ENCODE peak calls at places on chromosomes 7 and 10, in eight cellular contexts. M is astrocyte, Q is psoas muscle, N is A549, Y is neural progenitor cell, V is OCI-LY7, H is heart right ventricle, L is brain microvascular endothelial cell. P is an unnamed sample.

GRCh38 chr10:21172774-21173432 is 275.8 kb upstream of the NEBL start:
- DNase-seq in M (no peak), Q (no peak), N (no peak), Y (peak), V (no peak), H (no peak), L (no peak), P (peak)

GRCh38 chr10:33804534-33804933 is 470.1 kb upstream of the NRP1 start:
- DNase-seq in M (no peak), Q (no peak), N (no peak), Y (no peak), V (no peak), H (no peak), L (no peak), P (no peak)

GRCh38 chr10:94225589-94225988 is 137.2 kb downstream of the NOC3L start:
- DNase-seq in M (no peak), Q (no peak), N (peak), Y (no peak), V (no peak), H (no peak), L (no peak), P (no peak)

GRCh38 chr10:71176661-71177060 is 35.7 kb upstream of the UNC5B start:
- DNase-seq in M (no peak), Q (no peak), N (no peak), Y (peak), V (no peak), H (no peak), L (no peak), P (no peak)

GRCh38 chr7:26441640-26442277 is 150.1 kb downstream of the SNX10 start:
- DNase-seq in M (no peak), Q (no peak), N (no peak), Y (peak), V (no peak), H (no peak), L (no peak), P (peak)

GRCh38 chr7:108345710-108346336 is 110.4 kb downstream of the NRCAM start:
- DNase-seq in M (no peak), Q (no peak), N (no peak), Y (peak), V (no peak), H (no peak), L (no peak), P (no peak)

GRCh38 chr7:140316165-140316661 is 82.1 kb downstream of the SLC37A3 start:
- DNase-seq in M (peak), Q (peak), N (peak), Y (no peak), V (no peak), H (peak), L (peak), P (no peak)

GRCh38 chr7:46015107-46015868 is 94.2 kb upstream of the IGFBP3 start:
- DNase-seq in M (no peak), Q (peak), N (no peak), Y (peak), V (no peak), H (peak), L (peak), P (peak)

GRCh38 chr10:122648599-122649428 is 50.8 kb downstream of the C10orf120 start:
- DNase-seq in M (no peak), Q (peak), N (peak), Y (peak), V (peak), H (peak), L (peak), P (peak)

GRCh38 chr10:1678084-1678483 is 59.2 kb downstream of the ADARB2 start:
- DNase-seq in M (no peak), Q (no peak), N (no peak), Y (no peak), V (no peak), H (no peak), L (no peak), P (no peak)

GRCh38 chr7:21966271-21966670 is 20.6 kb upstream of the CDCA7L start:
- DNase-seq in M (no peak), Q (no peak), N (no peak), Y (no peak), V (peak), H (no peak), L (no peak), P (no peak)

GRCh38 chr10:132099701-132100481 is 34.1 kb downstream of the JAKMIP3 start:
- DNase-seq in M (no peak), Q (no peak), N (no peak), Y (no peak), V (no peak), H (no peak), L (no peak), P (no peak)

GRCh38 chr7:50735327-50735726 is 47.4 kb downstream of the GRB10 start:
- DNase-seq in M (no peak), Q (no peak), N (no peak), Y (no peak), V (no peak), H (no peak), L (no peak), P (no peak)

GRCh38 chr7:114931656-114932011 is 9.7 kb downstream of the MDFIC start:
- DNase-seq in M (no peak), Q (no peak), N (no peak), Y (no peak), V (no peak), H (no peak), L (no peak), P (no peak)

GRCh38 chr10:73889014-73889413 is 14.7 kb upstream of the CAMK2G start:
- DNase-seq in M (peak), Q (peak), N (peak), Y (no peak), V (no peak), H (peak), L (peak), P (no peak)

GRCh38 chr7:46559194-46559576 is 638.1 kb upstream of the IGFBP3 start:
- DNase-seq in M (peak), Q (no peak), N (peak), Y (no peak), V (no peak), H (no peak), L (peak), P (no peak)

GRCh38 chr7:12890586-12890985 is 203.2 kb downstream of the ARL4A start:
- DNase-seq in M (no peak), Q (no peak), N (no peak), Y (no peak), V (no peak), H (no peak), L (no peak), P (no peak)

GRCh38 chr10:3481496-3481895 is 303.5 kb downstream of the KLF6 start:
- DNase-seq in M (no peak), Q (no peak), N (no peak), Y (no peak), V (no peak), H (no peak), L (no peak), P (no peak)

GRCh38 chr7:37208528-37208927 is 240.1 kb downstream of the ELMO1 start:
- DNase-seq in M (peak), Q (peak), N (peak), Y (peak), V (peak), H (peak), L (peak), P (no peak)

GRCh38 chr10:25902002-25902401 is 32.0 kb upstream of the MYO3A start:
- DNase-seq in M (no peak), Q (no peak), N (no peak), Y (no peak), V (peak), H (no peak), L (no peak), P (no peak)

GRCh38 chr10:131546086-131546810 is 234.7 kb upstream of the TCERG1L start:
- DNase-seq in M (no peak), Q (no peak), N (no peak), Y (no peak), V (no peak), H (no peak), L (no peak), P (no peak)

GRCh38 chr7:129748710-129749109 is 137.2 kb downstream of the NRF1 start:
- DNase-seq in M (no peak), Q (no peak), N (no peak), Y (no peak), V (no peak), H (no peak), L (no peak), P (no peak)

GRCh38 chr7:42722726-42723125 is 189.1 kb downstream of the C7orf25 start:
- DNase-seq in M (no peak), Q (no peak), N (no peak), Y (peak), V (no peak), H (no peak), L (no peak), P (no peak)

GRCh38 chr7:16431646-16432424 is 10.5 kb upstream of the CRPPA start:
- DNase-seq in M (no peak), Q (no peak), N (peak), Y (peak), V (peak), H (peak), L (no peak), P (no peak)
- TF ChIP-seq CTCF in M (peak), Q (peak), N (peak), Y (peak), V (peak), H (peak), L (peak), P (peak)

GRCh38 chr10:112160834-112161233 is 22.7 kb downstream of the GPAM start:
- DNase-seq in M (no peak), Q (no peak), N (no peak), Y (no peak), V (no peak), H (no peak), L (no peak), P (no peak)

GRCh38 chr10:112161757-112162518 is 21.6 kb downstream of the GPAM start:
- DNase-seq in M (no peak), Q (no peak), N (no peak), Y (no peak), V (no peak), H (no peak), L (no peak), P (no peak)

DNA sequence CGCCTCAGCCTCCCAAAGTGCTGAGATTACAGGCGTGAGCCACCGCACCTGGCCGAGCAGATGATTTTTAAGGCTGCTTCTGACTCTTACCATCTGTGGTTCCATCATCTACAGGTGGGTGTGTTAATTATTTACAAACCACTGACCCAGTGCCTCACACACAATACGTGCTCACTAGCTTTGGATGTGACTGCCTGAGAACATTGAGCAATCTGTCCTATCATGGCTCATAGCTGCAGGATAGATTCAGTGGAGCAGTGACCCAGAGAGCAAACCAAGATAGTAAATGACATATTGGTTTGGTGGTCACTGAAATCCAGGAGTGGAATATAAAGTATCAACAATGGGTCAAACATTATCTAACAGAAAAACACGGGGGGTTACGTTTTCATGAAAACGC is 24.1 kb downstream of the GPAM start:
- DNase-seq in M (no peak), Q (no peak), N (no peak), Y (no peak), V (no peak), H (no peak), L (no peak), P (no peak)
- TF ChIP-seq CTCF in M (no peak), Q (no peak), N (no peak), Y (no peak), V (no peak), H (no peak), L (no peak), P (no peak)

GRCh38 chr7:150371131-150371995 is 2.7 kb downstream of the REPIN1 start:
- DNase-seq in M (no peak), Q (no peak), N (no peak), Y (no peak), V (no peak), H (no peak), L (no peak), P (no peak)

GRCh38 chr7:150373049-150373801 is 4.6 kb downstream of the REPIN1 start:
- DNase-seq in M (no peak), Q (peak), N (no peak), Y (peak), V (peak), H (no peak), L (no peak), P (no peak)

GRCh38 chr7:150374026-150374425 is 5.1 kb upstream of the ZNF775 start:
- DNase-seq in M (no peak), Q (no peak), N (no peak), Y (no peak), V (no peak), H (no peak), L (no peak), P (no peak)

GRCh38 chr7:150371996-150372270 is 3.3 kb downstream of the REPIN1 start:
- DNase-seq in M (no peak), Q (no peak), N (no peak), Y (no peak), V (no peak), H (no peak), L (no peak), P (no peak)

GRCh38 chr7:150372271-150373048 is 3.8 kb downstream of the REPIN1 start:
- DNase-seq in M (no peak), Q (no peak), N (no peak), Y (peak), V (no peak), H (no peak), L (no peak), P (no peak)
- TF ChIP-seq CTCF in M (no peak), Q (no peak), N (no peak), Y (no peak), V (no peak), H (no peak), L (no peak), P (no peak)

GRCh38 chr7:4631021-4631663 is 51.0 kb upstream of the FOXK1 start:
- DNase-seq in M (no peak), Q (no peak), N (no peak), Y (no peak), V (no peak), H (no peak), L (no peak), P (no peak)

GRCh38 chr7:4633012-4633411 is 49.1 kb upstream of the FOXK1 start:
- DNase-seq in M (peak), Q (no peak), N (peak), Y (no peak), V (no peak), H (no peak), L (peak), P (no peak)

GRCh38 chr7:4629287-4629905 is 52.7 kb upstream of the FOXK1 start:
- DNase-seq in M (no peak), Q (no peak), N (no peak), Y (no peak), V (no peak), H (no peak), L (no peak), P (no peak)

GRCh38 chr7:4634166-4634565 is 47.9 kb upstream of the FOXK1 start:
- DNase-seq in M (peak), Q (no peak), N (peak), Y (no peak), V (no peak), H (no peak), L (no peak), P (no peak)

GRCh38 chr7:4631664-4632171 is 50.4 kb upstream of the FOXK1 start:
- DNase-seq in M (peak), Q (peak), N (peak), Y (peak), V (no peak), H (peak), L (peak), P (peak)
- TF ChIP-seq CTCF in M (peak), Q (peak), N (peak), Y (peak), V (no peak), H (peak), L (peak), P (no peak)

GRCh38 chr7:35036361-35037171 is 719 bp downstream of the DPY19L1 start:
- DNase-seq in M (peak), Q (peak), N (peak), Y (peak), V (peak), H (peak), L (peak), P (peak)
- TF ChIP-seq CTCF in M (no peak), Q (no peak), N (no peak), Y (peak), V (no peak), H (no peak), L (peak), P (no peak)

GRCh38 chr7:28017372-28017771 is 163.2 kb downstream of the JAZF1 start:
- DNase-seq in M (peak), Q (no peak), N (no peak), Y (no peak), V (no peak), H (no peak), L (peak), P (no peak)
- TF ChIP-seq CTCF in M (no peak), Q (no peak), N (no peak), Y (no peak), V (no peak), H (no peak), L (no peak), P (no peak)

GRCh38 chr7:56092789-56093531 is at the start of gene PHKG1:
- DNase-seq in M (peak), Q (peak), N (peak), Y (no peak), V (no peak), H (peak), L (peak), P (no peak)
- TF ChIP-seq CTCF in M (peak), Q (peak), N (peak), Y (peak), V (peak), H (peak), L (peak), P (no peak)

GRCh38 chr10:116690356-116691078 is 51.8 kb downstream of the HSPA12A start:
- DNase-seq in M (no peak), Q (no peak), N (no peak), Y (peak), V (no peak), H (peak), L (no peak), P (peak)
- TF ChIP-seq CTCF in M (peak), Q (peak), N (no peak), Y (peak), V (no peak), H (peak), L (no peak), P (peak)

P was measured in glutamatergic neuron.